ENCODE peak calls at places on chromosomes 13 and 19, in four cellular contexts. Q is H1, O is breast epithelium, L is stomach. V is an unnamed sample.

GRCh38 chr19:2394054-2394668 is 33.2 kb downstream of the TIMM13 start:
- DNase-seq in Q (no peak), O (no peak), L (no peak), V (no peak)

GRCh38 chr13:77836423-77836822 is 82.2 kb downstream of the EDNRB start:
- DNase-seq in Q (no peak), O (no peak), L (no peak), V (no peak)

GRCh38 chr13:36382030-36382429 is 35.8 kb upstream of the SPART start:
- DNase-seq in Q (no peak), O (no peak), L (no peak), V (no peak)

GRCh38 chr13:37791699-37792098 is 77.9 kb downstream of the TRPC4 start:
- DNase-seq in Q (no peak), O (no peak), L (no peak), V (no peak)

GRCh38 chr19:611506-611869 is 21.8 kb downstream of the HCN2 start:
- DNase-seq in Q (no peak), O (no peak), L (no peak), V (no peak)

GRCh38 chr13:111335263-111335662 is 14.8 kb downstream of the TEX29 start:
- DNase-seq in Q (peak; percentile 14), O (no peak), L (no peak), V (no peak)

GRCh38 chr13:73677041-73677589 is 457.1 kb downstream of the KLF12 start:
- DNase-seq in Q (no peak), O (no peak), L (no peak), V (no peak)

GRCh38 chr19:45152504-45153338 is 8.1 kb downstream of the NKPD1 start:
- DNase-seq in Q (peak; percentile 75), O (no peak), L (peak; percentile 58), V (no peak)

GRCh38 chr13:98321356-98321755 is 144.3 kb upstream of the RNF113B start:
- DNase-seq in Q (no peak), O (no peak), L (no peak), V (no peak)

GRCh38 chr13:95304446-95304845 is 3.2 kb upstream of the ABCC4 start:
- DNase-seq in Q (no peak), O (no peak), L (no peak), V (no peak)

GRCh38 chr19:2478756-2479555 is 3.0 kb downstream of the GADD45B start:
- DNase-seq in Q (peak; percentile 84), O (peak; percentile 90), L (peak; percentile 88), V (peak; percentile 95)

GRCh38 chr13:45439000-45439399 is 20.8 kb upstream of the SLC25A30 start:
- DNase-seq in Q (no peak), O (no peak), L (no peak), V (no peak)

GRCh38 chr13:33634526-33635111 is 183.3 kb upstream of the RFC3 start:
- DNase-seq in Q (no peak), O (no peak), L (no peak), V (no peak)

GRCh38 chr19:3665681-3666544 is 34.4 kb downstream of the PIP5K1C start:
- DNase-seq in Q (peak; percentile 96), O (peak; percentile 77), L (peak; percentile 69), V (no peak)

GRCh38 chr13:21744149-21744548 is 73.3 kb downstream of the FGF9 start:
- DNase-seq in Q (no peak), O (no peak), L (no peak), V (peak; percentile 84)

GRCh38 chr19:7074705-7075282 is 5.3 kb downstream of the ZNF557 start:
- DNase-seq in Q (no peak), O (no peak), L (no peak), V (no peak)

GRCh38 chr19:46608178-46608577 is 7.0 kb downstream of the CALM3 start:
- DNase-seq in Q (no peak), O (peak; percentile 30), L (no peak), V (no peak)

GRCh38 chr13:97853550-97853949 is 99.9 kb upstream of the IPO5 start:
- DNase-seq in Q (no peak), O (no peak), L (no peak), V (no peak)

GRCh38 chr13:92354583-92354982 is 872.0 kb upstream of the GPC6 start:
- DNase-seq in Q (no peak), O (no peak), L (no peak), V (no peak)

GRCh38 chr13:48580886-48581285 is 48.0 kb upstream of the RCBTB2 start:
- DNase-seq in Q (no peak), O (no peak), L (no peak), V (peak; percentile 45)

GRCh38 chr13:25292301-25292700 is 5.0 kb upstream of the MTMR6 start:
- DNase-seq in Q (no peak), O (no peak), L (no peak), V (no peak)

GRCh38 chr13:90690458-90691063 is 656.9 kb upstream of the MIR17HG start:
- DNase-seq in Q (no peak), O (no peak), L (no peak), V (no peak)

GRCh38 chr19:7333198-7334118 is 15.3 kb upstream of the ARHGEF18 start:
- DNase-seq in Q (no peak), O (no peak), L (no peak), V (no peak)

GRCh38 chr19:46716672-46717033 is 261 bp downstream of the PRKD2 start:
- DNase-seq in Q (no peak), O (no peak), L (no peak), V (no peak)

GRCh38 chr13:48626726-48627451 is 26.8 kb upstream of the CYSLTR2 start:
- DNase-seq in Q (no peak), O (no peak), L (no peak), V (peak; percentile 14)

GRCh38 chr19:5037936-5038335 is 69.0 kb downstream of the KDM4B start:
- DNase-seq in Q (no peak), O (no peak), L (no peak), V (no peak)

GRCh38 chr19:55080915-55081772 is 5.5 kb downstream of the EPS8L1 start:
- DNase-seq in Q (peak; percentile 99), O (peak; percentile 74), L (peak; percentile 66), V (no peak)

GRCh38 chr19:4553092-4553695 is 6.3 kb downstream of the SEMA6B start:
- DNase-seq in Q (no peak), O (no peak), L (no peak), V (no peak)

GRCh38 chr13:44109986-44110640 is 230.4 kb downstream of the LACC1 start:
- DNase-seq in Q (no peak), O (no peak), L (no peak), V (peak; percentile 70)

GRCh38 chr13:43584711-43585110 is 202.1 kb downstream of the ENOX1 start:
- DNase-seq in Q (no peak), O (no peak), L (no peak), V (peak; percentile 87)

GRCh38 chr19:12990853-12991252 is 4.4 kb upstream of the NFIX start:
- DNase-seq in Q (no peak), O (no peak), L (no peak), V (no peak)

GRCh38 chr13:23909606-23910005 is 12.3 kb upstream of the C1QTNF9B start:
- DNase-seq in Q (no peak), O (no peak), L (no peak), V (no peak)

GRCh38 chr13:42732073-42732472 is 49.3 kb upstream of the FAM216B start:
- DNase-seq in Q (no peak), O (no peak), L (no peak), V (no peak)

GRCh38 chr13:50701469-50701868 is 142.0 kb downstream of the DLEU7 start:
- DNase-seq in Q (no peak), O (no peak), L (no peak), V (no peak)

GRCh38 chr19:30064021-30064699 is 122.1 kb downstream of the URI1 start:
- DNase-seq in Q (no peak), O (no peak), L (no peak), V (no peak)

GRCh38 chr19:44752816-44753618 is 4.5 kb downstream of the BCL3 start:
- DNase-seq in Q (peak; percentile 70), O (peak; percentile 86), L (peak; percentile 95), V (peak; percentile 98)

GRCh38 chr13:40059540-40060232 is 404.2 kb downstream of the COG6 start:
- DNase-seq in Q (no peak), O (no peak), L (no peak), V (no peak)

GRCh38 chr13:61685683-61686013 is 270.0 kb upstream of the PCDH20 start:
- DNase-seq in Q (no peak), O (no peak), L (no peak), V (no peak)

DNA sequence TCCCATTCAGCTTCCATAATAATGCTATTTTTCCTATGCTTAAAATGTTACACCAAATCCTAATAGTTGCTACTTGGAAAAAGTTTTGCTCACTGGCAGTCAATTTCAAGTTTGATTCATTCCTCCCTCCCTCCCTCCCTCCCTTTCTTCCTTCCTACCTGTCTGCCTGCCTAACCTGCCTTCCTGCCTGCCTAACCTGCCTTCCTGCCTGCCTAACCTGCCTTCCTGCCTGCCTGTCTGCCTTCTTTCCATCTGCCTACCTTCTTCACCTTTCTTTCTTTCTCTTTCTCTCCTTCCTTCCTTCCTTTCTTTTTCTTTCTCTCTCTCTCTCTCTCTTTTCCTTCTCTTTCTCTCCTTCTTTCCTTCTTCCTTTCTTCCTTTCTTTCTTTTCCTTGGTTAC is 418.7 kb downstream of the PCDH9 start:
- DNase-seq in Q (no peak), O (no peak), L (no peak), V (no peak)
- TF ChIP-seq POLR2AphosphoS5 in Q (no peak), O (no peak), L (no peak), V (no peak)

DNA sequence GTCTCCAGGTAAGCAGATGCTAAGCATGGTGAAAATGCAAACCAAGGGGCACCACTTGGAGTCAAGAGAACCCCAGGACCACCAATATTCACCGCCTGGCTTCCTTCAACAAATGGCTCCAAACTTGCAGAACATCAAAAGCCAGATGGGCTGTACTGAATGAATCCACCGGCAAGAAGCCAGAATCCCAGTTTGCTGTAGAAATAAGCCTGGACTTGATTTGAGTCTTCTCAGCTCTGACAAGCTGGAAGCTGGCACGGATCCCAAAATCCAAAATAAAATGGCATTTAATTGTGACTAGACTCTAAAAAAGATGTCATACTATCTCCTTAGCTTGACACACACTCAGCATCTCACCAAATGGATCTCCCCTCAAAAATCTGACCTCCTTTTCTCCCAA is 11.9 kb downstream of the EFNB2 start:
- DNase-seq in Q (no peak), O (no peak), L (no peak), V (no peak)
- H3K4me1 ChIP-seq in Q (peaks cover 29% of the 10 kb centered on the region), O (peaks cover 5% of the 10 kb centered on the region), L (peaks cover 11% of the 10 kb centered on the region), V (peaks cover 32% of the 10 kb centered on the region)

DNA sequence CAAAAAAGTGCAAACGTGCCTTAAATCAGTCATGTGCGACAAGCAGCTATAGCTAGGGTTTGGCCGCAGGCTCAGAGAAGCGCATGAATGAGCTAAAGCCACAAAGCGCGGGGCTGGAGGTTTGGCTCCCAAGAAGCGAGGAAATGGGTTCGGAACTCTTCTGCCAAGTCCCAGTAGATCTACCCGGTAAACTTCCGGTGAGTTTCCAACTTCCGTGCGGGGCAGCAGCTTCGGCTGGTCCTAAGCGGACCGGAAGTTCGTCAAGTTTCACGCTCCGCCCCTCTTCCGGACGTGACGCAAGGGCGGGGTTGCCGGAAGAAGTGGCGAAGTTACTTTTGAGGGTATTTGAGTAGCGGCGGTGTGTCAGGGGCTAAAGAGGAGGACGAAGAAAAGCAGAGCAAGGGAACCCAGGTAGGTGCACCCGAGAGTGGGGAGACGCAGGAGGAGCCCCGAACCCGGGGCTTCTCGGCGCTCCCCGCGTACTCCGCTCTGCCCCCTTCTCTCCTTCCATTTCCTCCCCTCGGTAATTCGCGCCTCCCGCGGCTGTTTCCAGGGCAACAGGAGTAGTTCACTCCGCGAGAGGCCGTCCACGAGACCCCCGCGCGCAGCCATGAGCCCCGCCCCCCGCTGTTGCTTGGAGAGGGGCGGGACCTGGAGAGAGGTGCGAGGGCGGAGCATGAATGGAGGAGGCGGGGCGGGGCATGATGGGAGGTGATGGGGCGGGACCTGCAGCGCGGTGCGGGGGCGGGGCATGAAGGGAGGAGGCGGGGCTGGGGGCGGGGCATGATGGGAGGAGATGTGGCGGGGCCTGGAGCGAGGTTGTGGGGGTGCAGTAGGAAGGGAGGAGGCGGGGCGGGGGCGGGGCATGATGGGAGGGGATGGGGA is at the start of gene NR1H2:
- DNase-seq in Q (peak; percentile 95), O (peak; percentile 93), L (peak; percentile 97), V (peak; percentile 98)
- TF ChIP-seq POLR2A in Q (peak; percentile 68), O (peak; percentile 81), L (no peak), V (no peak)

GRCh38 chr19:48812094-48812929 is 1.5 kb upstream of the BCAT2 start:
- DNase-seq in Q (peak; percentile 89), O (peak; percentile 79), L (peak; percentile 93), V (peak; percentile 98)
- TF ChIP-seq POLR2AphosphoS5 in Q (no peak), O (peak; percentile 73), L (peak; percentile 53), V (peak; percentile 91)

V was measured in esophagus muscularis mucosa.